ENCODE peak calls at places on chromosomes 1 and 21, in eight cellular contexts. R, N, A, Z, J, W, O and Q are unnamed samples.

GRCh38 chr21:34120867-34121266 is 47.5 kb downstream of the MRPS6 start:
- DNase-seq in O (no peak), N (no peak), R (no peak), Z (no peak), W (no peak), J (no peak), A (no peak), Q (no peak)

GRCh38 chr1:30758785-30759380 is 1.3 kb upstream of the LAPTM5 start:
- DNase-seq in N (no peak), A (peak), J (no peak), W (no peak), Z (peak), R (no peak), O (no peak), Q (peak)

GRCh38 chr21:32520885-32521735 is 64.2 kb downstream of the TCP10L start:
- DNase-seq in A (peak), J (no peak), W (peak), Z (no peak), N (peak), O (no peak), R (peak), Q (peak)

GRCh38 chr21:42692688-42693087 is 39.3 kb downstream of the PDE9A start:
- DNase-seq in A (no peak), N (no peak), O (no peak), W (no peak), J (no peak), R (peak), Z (no peak), Q (no peak)

GRCh38 chr1:65792671-65793358 is at the start of gene PDE4B:
- DNase-seq in J (peak), W (no peak), O (no peak), N (no peak), A (peak), R (peak), Z (peak), Q (peak)

GRCh38 chr1:186806477-186806876 is 22.3 kb upstream of the PLA2G4A start:
- DNase-seq in W (no peak), N (no peak), O (no peak), J (peak), R (no peak), A (peak), Z (peak), Q (no peak)

GRCh38 chr1:224380003-224380402 is 23.3 kb downstream of the CNIH4 start:
- DNase-seq in O (no peak), A (no peak), W (no peak), Z (no peak), R (no peak), N (no peak), J (no peak), Q (no peak)

GRCh38 chr1:211831558-211832323 is 1.2 kb upstream of the LPGAT1 start:
- DNase-seq in R (no peak), W (no peak), N (no peak), O (no peak), J (no peak), A (no peak), Z (peak), Q (no peak)

GRCh38 chr1:179095377-179095776 is 13.5 kb downstream of the TOR3A start:
- DNase-seq in J (no peak), Z (peak), N (no peak), A (no peak), W (no peak), R (no peak), O (no peak), Q (no peak)

GRCh38 chr1:216710598-216711333 is 12.5 kb downstream of the ESRRG start:
- DNase-seq in N (no peak), R (no peak), Z (peak), W (no peak), O (no peak), J (no peak), A (no peak), Q (no peak)
- H3K27ac ChIP-seq in N (no peak), R (no peak), Z (peak), W (no peak), O (no peak), J (no peak), A (no peak), Q (no peak)

DNA sequence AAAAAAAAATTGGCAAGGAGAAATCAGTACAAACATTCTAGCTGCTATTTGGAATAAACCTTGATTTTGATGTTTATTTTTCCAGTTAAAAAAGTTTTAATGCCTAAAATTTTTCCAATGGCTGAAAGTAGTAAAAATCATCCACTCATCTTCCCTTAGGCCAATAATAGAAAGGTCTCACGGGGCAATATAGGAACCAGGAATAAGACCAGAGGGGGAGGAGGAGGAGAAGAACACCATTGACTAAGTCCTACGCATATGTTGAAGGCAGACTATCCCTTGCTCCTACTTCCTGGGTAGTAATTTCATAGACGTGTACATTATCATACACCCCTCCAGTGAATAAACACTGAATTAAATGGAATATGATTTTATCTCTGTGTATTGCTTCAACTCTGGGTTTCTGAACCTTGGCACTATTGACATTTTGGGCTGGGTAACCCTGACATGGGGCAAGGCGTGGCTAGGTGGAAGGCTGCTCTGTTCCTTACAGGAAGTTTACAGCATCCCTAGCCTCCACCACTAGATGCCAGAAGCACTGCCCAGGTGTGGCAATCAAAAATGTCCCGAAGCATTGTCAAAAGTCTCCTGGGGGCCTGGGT is 17.4 kb upstream of the FHAD1 start:
- DNase-seq in A (no peak), R (peak), Z (no peak), J (no peak), W (no peak), O (no peak), N (no peak), Q (no peak)
- H3K27ac ChIP-seq in A (no peak), R (no peak), Z (no peak), J (no peak), W (no peak), O (no peak), N (no peak), Q (no peak)

GRCh38 chr1:226776066-226776465 is 37.0 kb upstream of the ITPKB start:
- DNase-seq in N (no peak), R (no peak), J (no peak), Z (no peak), W (no peak), A (no peak), O (no peak), Q (no peak)

GRCh38 chr1:226776975-226777374 is 37.9 kb upstream of the ITPKB start:
- DNase-seq in R (no peak), N (no peak), J (no peak), O (no peak), A (no peak), Z (no peak), W (no peak), Q (no peak)

DNA sequence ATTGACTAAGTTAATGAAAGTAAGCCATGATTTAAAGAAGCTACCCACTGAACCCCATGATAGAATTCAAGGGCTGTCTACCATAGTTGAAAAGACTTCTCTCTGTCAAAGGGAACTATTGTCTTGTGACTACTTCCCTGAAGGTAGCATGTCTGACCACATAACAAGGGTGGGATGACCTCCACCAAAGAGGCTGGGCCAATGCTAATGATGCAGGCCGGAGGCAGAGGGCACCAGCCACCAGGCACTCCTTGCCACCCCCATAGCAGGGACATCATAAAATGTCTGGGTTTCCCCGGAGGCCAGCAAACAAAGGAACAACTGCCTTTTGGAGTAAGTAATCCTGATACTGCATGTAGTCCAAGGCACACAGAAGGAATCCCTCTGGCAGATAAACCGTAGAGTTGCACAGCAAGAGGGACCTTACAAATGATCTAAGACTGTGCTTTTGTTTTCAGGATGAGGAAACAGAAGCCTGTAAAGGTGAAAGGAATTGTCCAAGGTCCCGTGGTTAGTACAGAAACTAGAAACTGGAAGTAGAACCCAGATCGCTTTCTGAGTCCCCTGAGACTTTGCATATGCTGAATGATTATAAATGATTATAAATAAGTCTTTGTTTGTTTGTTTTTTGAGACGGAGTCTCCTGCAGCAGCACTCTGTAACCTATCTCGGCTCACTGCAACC is 33.5 kb upstream of the ITPKB start:
- DNase-seq in O (no peak), Z (no peak), R (no peak), J (no peak), W (no peak), A (no peak), N (no peak), Q (no peak)
- H3K27ac ChIP-seq in O (no peak), Z (no peak), R (no peak), J (no peak), W (no peak), A (no peak), N (no peak), Q (no peak)

GRCh38 chr1:150981805-150982712 is at the start of gene ANXA9:
- DNase-seq in W (no peak), R (no peak), Z (peak), J (no peak), A (no peak), N (no peak), O (no peak), Q (no peak)
- H3K27ac ChIP-seq in W (no peak), R (peak), Z (no peak), J (no peak), A (no peak), N (no peak), O (no peak), Q (peak)

GRCh38 chr1:63305043-63305442 is 17.3 kb upstream of the FOXD3 start:
- DNase-seq in O (no peak), J (no peak), R (no peak), N (no peak), A (no peak), W (no peak), Z (no peak), Q (no peak)
- H3K27ac ChIP-seq in O (no peak), J (no peak), R (no peak), N (no peak), A (no peak), W (no peak), Z (no peak), Q (no peak)